ENCODE peak calls at places on chromosome 19, in eight cellular contexts. P is stimulated activated CD4-positive, alpha-beta T cell treated with anti-CD3 and anti-CD28 coated beads, Interleukin-12 subunit alpha, Interleukin-12 subunit beta, amount 100 ng/mL, for 4 hours; N is adrenal gland; X is T-helper 2 cell treated with Interferon-gamma antibody and Interleukin-4, amounts not matched to agents 5 μg/mL and 100 μg/mL, for 36 hours; F is heart right ventricle; Y is tibial nerve; L is sciatic nerve; G is ovary. D is an unnamed sample.

GRCh38 chr19:38527466-38528136 is 90.2 kb downstream of the MAP4K1 start:
- DNase-seq in P (no peak), N (no peak), X (no peak), F (no peak), Y (no peak), L (no peak), G (no peak), D (no peak)

GRCh38 chr19:51660975-51661600 is 14.5 kb upstream of the SIGLEC14 start:
- DNase-seq in P (peak; percentile 57), N (peak; percentile 87), X (peak; percentile 47), F (peak; percentile 49), Y (peak; percentile 50), L (peak; percentile 89), G (peak; percentile 83), D (no peak)

GRCh38 chr19:4295972-4296771 is 6.0 kb downstream of the TMIGD2 start:
- DNase-seq in P (no peak), N (no peak), X (no peak), F (no peak), Y (no peak), L (no peak), G (no peak), D (no peak)

GRCh38 chr19:38945562-38946228 is 15.0 kb downstream of the MRPS12 start:
- DNase-seq in P (no peak), N (no peak), X (no peak), F (no peak), Y (no peak), L (no peak), G (peak; percentile 36), D (no peak)

GRCh38 chr19:52086481-52086880 is 9.1 kb downstream of the ZNF841 start:
- DNase-seq in P (no peak), N (no peak), X (no peak), F (no peak), Y (no peak), L (no peak), G (no peak), D (no peak)

GRCh38 chr19:6519289-6519688 is 11.5 kb upstream of the TNFSF9 start:
- DNase-seq in P (no peak), N (no peak), X (no peak), F (no peak), Y (no peak), L (no peak), G (no peak), D (no peak)

GRCh38 chr19:58551577-58552471 is 3.1 kb downstream of the CHMP2A start:
- DNase-seq in P (no peak), N (peak; percentile 52), X (no peak), F (no peak), Y (no peak), L (no peak), G (no peak), D (no peak)

GRCh38 chr19:48877900-48878218 is 5.6 kb downstream of the PPP1R15A start:
- DNase-seq in P (no peak), N (no peak), X (no peak), F (no peak), Y (no peak), L (no peak), G (no peak), D (no peak)

GRCh38 chr19:1154731-1155351 is 19.2 kb downstream of the SBNO2 start:
- DNase-seq in P (no peak), N (peak; percentile 96), X (no peak), F (peak; percentile 85), Y (peak; percentile 78), L (peak; percentile 91), G (peak; percentile 87), D (peak; percentile 98)

GRCh38 chr19:21256722-21257121 is 72.5 kb downstream of the ZNF708 start:
- DNase-seq in P (no peak), N (no peak), X (no peak), F (no peak), Y (no peak), L (no peak), G (no peak), D (no peak)

GRCh38 chr19:15452111-15453047 is 2.6 kb upstream of the WIZ start:
- DNase-seq in P (no peak), N (peak; percentile 96), X (no peak), F (peak; percentile 93), Y (peak; percentile 90), L (peak; percentile 94), G (peak; percentile 94), D (peak; percentile 97)

GRCh38 chr19:16614941-16615340 is 13.1 kb downstream of the MED26 start:
- DNase-seq in P (no peak), N (no peak), X (no peak), F (no peak), Y (no peak), L (no peak), G (no peak), D (no peak)

GRCh38 chr19:5880604-5881078 is 10.3 kb upstream of the FUT5 start:
- DNase-seq in P (no peak), N (peak; percentile 61), X (no peak), F (peak; percentile 76), Y (no peak), L (no peak), G (peak; percentile 67), D (no peak)

GRCh38 chr19:58399903-58400637 is 4.6 kb downstream of the RNF225 start:
- DNase-seq in P (no peak), N (peak; percentile 69), X (no peak), F (no peak), Y (no peak), L (no peak), G (no peak), D (no peak)

GRCh38 chr19:13847033-13847899 is 29.7 kb upstream of the NANOS3 start:
- DNase-seq in P (peak; percentile 79), N (peak; percentile 95), X (peak; percentile 89), F (peak; percentile 98), Y (peak; percentile 88), L (peak; percentile 97), G (peak; percentile 97), D (peak; percentile 99)

GRCh38 chr19:38666662-38667448 is 19.4 kb downstream of the ACTN4 start:
- DNase-seq in P (no peak), N (peak; percentile 88), X (no peak), F (no peak), Y (no peak), L (no peak), G (no peak), D (no peak)

GRCh38 chr19:4425531-4425930 is 23.1 kb downstream of the CHAF1A start:
- DNase-seq in P (no peak), N (no peak), X (no peak), F (no peak), Y (no peak), L (no peak), G (no peak), D (no peak)

GRCh38 chr19:40682431-40682964 is 8.0 kb downstream of the NUMBL start:
- DNase-seq in P (no peak), N (no peak), X (no peak), F (no peak), Y (no peak), L (no peak), G (no peak), D (no peak)

GRCh38 chr19:8308891-8309291 is 733 bp upstream of the CD320 start:
- DNase-seq in P (no peak), N (peak; percentile 52), X (no peak), F (no peak), Y (peak; percentile 9), L (peak; percentile 44), G (peak; percentile 34), D (no peak)

GRCh38 chr19:8022275-8022674 is 16.8 kb upstream of the ELAVL1 start:
- DNase-seq in P (no peak), N (no peak), X (no peak), F (no peak), Y (no peak), L (no peak), G (no peak), D (no peak)

GRCh38 chr19:45115809-45116615 is 23.0 kb downstream of the PPP1R37 start:
- DNase-seq in P (no peak), N (no peak), X (no peak), F (no peak), Y (no peak), L (no peak), G (no peak), D (no peak)

GRCh38 chr19:42528354-42529247 is at the start of gene CEACAM1:
- DNase-seq in P (peak; percentile 43), N (peak; percentile 71), X (peak; percentile 45), F (peak; percentile 30), Y (no peak), L (no peak), G (no peak), D (peak; percentile 84)

GRCh38 chr19:32404213-32404938 is 1.2 kb upstream of the DPY19L3 start:
- DNase-seq in P (no peak), N (no peak), X (no peak), F (no peak), Y (no peak), L (no peak), G (peak; percentile 40), D (no peak)

GRCh38 chr19:14475251-14476073 is at the start of gene PTGER1:
- DNase-seq in P (no peak), N (no peak), X (peak; percentile 40), F (no peak), Y (no peak), L (no peak), G (no peak), D (no peak)

GRCh38 chr19:31838163-31838798 is 489.0 kb upstream of the TSHZ3 start:
- DNase-seq in P (no peak), N (no peak), X (no peak), F (no peak), Y (no peak), L (no peak), G (peak; percentile 54), D (no peak)

GRCh38 chr19:17337675-17338439 is 504 bp downstream of the GTPBP3 start:
- DNase-seq in P (peak; percentile 38), N (no peak), X (peak; percentile 49), F (no peak), Y (no peak), L (no peak), G (peak; percentile 60), D (no peak)

GRCh38 chr19:46391296-46392251 is 21.8 kb downstream of the CCDC8 start:
- DNase-seq in P (no peak), N (no peak), X (no peak), F (no peak), Y (no peak), L (no peak), G (peak; percentile 47), D (no peak)

GRCh38 chr19:3895788-3896187 is 15.3 kb downstream of the ATCAY start:
- DNase-seq in P (no peak), N (no peak), X (no peak), F (no peak), Y (no peak), L (no peak), G (no peak), D (no peak)

GRCh38 chr19:4051175-4052101 is 15.3 kb downstream of the ZBTB7A start:
- DNase-seq in P (no peak), N (no peak), X (peak; percentile 45), F (no peak), Y (no peak), L (peak; percentile 63), G (no peak), D (peak; percentile 91)

GRCh38 chr19:14614099-14614412 is 31.2 kb downstream of the CLEC17A start:
- DNase-seq in P (no peak), N (no peak), X (no peak), F (no peak), Y (no peak), L (no peak), G (no peak), D (no peak)

GRCh38 chr19:3801412-3802096 is 15.4 kb upstream of the MATK start:
- DNase-seq in P (peak; percentile 53), N (peak; percentile 58), X (peak; percentile 54), F (peak; percentile 43), Y (no peak), L (no peak), G (peak; percentile 43), D (peak; percentile 20)

GRCh38 chr19:46624958-46625661 is at the start of gene PTGIR:
- DNase-seq in P (no peak), N (peak; percentile 74), X (peak; percentile 59), F (peak; percentile 78), Y (peak; percentile 57), L (peak; percentile 85), G (no peak), D (peak; percentile 95)

GRCh38 chr19:16441661-16442071 is 30.1 kb downstream of the EPS15L1 start:
- DNase-seq in P (no peak), N (peak; percentile 72), X (no peak), F (no peak), Y (no peak), L (no peak), G (no peak), D (no peak)

GRCh38 chr19:49596407-49596806 is 5.4 kb downstream of the PRR12 start:
- DNase-seq in P (no peak), N (no peak), X (no peak), F (no peak), Y (no peak), L (no peak), G (peak; percentile 43), D (no peak)